ENCODE peak calls at places on chromosome 20, in four cellular contexts. N is IMR-90, E is H1, C is K562. Q is an unnamed sample.
A peak's percentile ranks its signal among the peaks of the same experiment; 100 is the strongest.

GRCh38 chr20:17024513-17025105 is 202.2 kb upstream of the PCSK2 start:
- DNase-seq in C (no peak), E (peak; percentile 47), N (peak; percentile 79), Q (no peak)

GRCh38 chr20:38168791-38169589 is 3.9 kb upstream of the TGM2 start:
- DNase-seq in E (no peak), C (no peak), N (no peak), Q (no peak)

GRCh38 chr20:17226410-17227198 is at the start of gene PCSK2:
- DNase-seq in E (peak; percentile 60), N (peak; percentile 57), C (peak; percentile 72), Q (no peak)

GRCh38 chr20:25738198-25738597 is 41.5 kb upstream of the ZNF337 start:
- DNase-seq in C (no peak), N (peak; percentile 36), E (no peak), Q (no peak)

GRCh38 chr20:34983995-34984735 is 28.5 kb downstream of the MYH7B start:
- DNase-seq in C (no peak), E (peak; percentile 86), N (no peak), Q (no peak)

GRCh38 chr20:25459111-25459830 is 51.8 kb downstream of the GINS1 start:
- DNase-seq in E (no peak), C (no peak), N (no peak), Q (no peak)

GRCh38 chr20:22619272-22619671 is 34.9 kb upstream of the FOXA2 start:
- DNase-seq in C (no peak), E (no peak), N (no peak), Q (no peak)

GRCh38 chr20:58495623-58496428 is 19.4 kb downstream of the APCDD1L start:
- DNase-seq in E (no peak), C (no peak), N (no peak), Q (no peak)

GRCh38 chr20:38156888-38157634 is 8.0 kb downstream of the TGM2 start:
- DNase-seq in N (peak; percentile 34), E (no peak), C (peak; percentile 39), Q (no peak)

GRCh38 chr20:3398681-3399252 is 8.7 kb downstream of the DNAAF9 start:
- DNase-seq in N (peak; percentile 86), E (no peak), C (no peak), Q (no peak)

GRCh38 chr20:54940471-54940870 is 465.1 kb downstream of the DOK5 start:
- DNase-seq in E (no peak), N (no peak), C (no peak), Q (no peak)

GRCh38 chr20:19021406-19022117 is 190.9 kb upstream of the SLC24A3 start:
- DNase-seq in N (no peak), C (no peak), E (no peak), Q (no peak)

GRCh38 chr20:62506087-62506486 is 30.3 kb upstream of the GATA5 start:
- DNase-seq in N (no peak), C (no peak), E (no peak), Q (no peak)

GRCh38 chr20:16929756-16930155 is 181.6 kb downstream of the OTOR start:
- DNase-seq in E (no peak), C (no peak), N (peak; percentile 59), Q (no peak)

GRCh38 chr20:22584922-22585785 is 782 bp upstream of the FOXA2 start:
- DNase-seq in E (no peak), N (no peak), C (peak; percentile 15), Q (no peak)

GRCh38 chr20:1895674-1896496 is 678 bp downstream of the SIRPA start:
- DNase-seq in C (no peak), E (no peak), N (no peak), Q (no peak)

GRCh38 chr20:61733891-61734732 is 331.6 kb downstream of the TAF4 start:
- DNase-seq in E (no peak), N (no peak), C (no peak), Q (no peak)

GRCh38 chr20:290081-290831 is at the start of gene C20orf96:
- DNase-seq in N (peak; percentile 92), C (peak; percentile 95), E (no peak), Q (peak; percentile 87)

GRCh38 chr20:50127587-50128519 is 14.9 kb upstream of the UBE2V1 start:
- DNase-seq in E (no peak), C (no peak), N (no peak), Q (no peak)

GRCh38 chr20:34579191-34579661 is 20.7 kb downstream of the MAP1LC3A start:
- DNase-seq in E (no peak), N (peak; percentile 82), C (no peak), Q (no peak)

GRCh38 chr20:22807045-22807444 is 222.7 kb upstream of the FOXA2 start:
- DNase-seq in N (no peak), E (no peak), C (no peak), Q (no peak)

GRCh38 chr20:46324960-46325703 is 16.8 kb upstream of the CDH22 start:
- DNase-seq in N (peak; percentile 7), C (peak; percentile 46), E (no peak), Q (no peak)

GRCh38 chr20:42857446-42857845 is 332.3 kb downstream of the PTPRT start:
- DNase-seq in C (no peak), N (no peak), E (no peak), Q (no peak)

GRCh38 chr20:1327241-1327653 is 1.7 kb downstream of the SDCBP2 start:
- DNase-seq in N (peak; percentile 79), E (no peak), C (no peak), Q (no peak)

GRCh38 chr20:49687595-49688567 is 25.8 kb downstream of the B4GALT5 start:
- DNase-seq in N (no peak), E (no peak), C (peak; percentile 31), Q (no peak)

GRCh38 chr20:19978511-19979210 is 38.5 kb upstream of the NAA20 start:
- DNase-seq in C (no peak), E (no peak), N (no peak), Q (no peak)

GRCh38 chr20:17021481-17021880 is 205.4 kb upstream of the PCSK2 start:
- DNase-seq in E (no peak), C (no peak), N (no peak), Q (no peak)

GRCh38 chr20:37524859-37525708 is 2.6 kb downstream of the BLCAP start:
- DNase-seq in C (no peak), E (no peak), N (peak; percentile 21), Q (no peak)

GRCh38 chr20:59939879-59940128 is 301 bp downstream of the PPP1R3D start:
- DNase-seq in C (peak; percentile 39), E (no peak), N (peak; percentile 4), Q (no peak)

GRCh38 chr20:461254-462198 is 807 bp downstream of the TBC1D20 start:
- DNase-seq in C (no peak), N (peak; percentile 42), E (no peak), Q (no peak)

GRCh38 chr20:62210496-62210855 is 9.6 kb downstream of the HRH3 start:
- DNase-seq in C (no peak), N (no peak), E (no peak), Q (no peak)

GRCh38 chr20:56420940-56421688 is 9.1 kb downstream of the CASS4 start:
- DNase-seq in N (no peak), E (no peak), C (no peak), Q (no peak)

GRCh38 chr20:56422824-56423189 is 10.7 kb downstream of the CASS4 start:
- DNase-seq in N (peak; percentile 33), C (peak; percentile 42), E (no peak), Q (no peak)

GRCh38 chr20:56420028-56420427 is 8.0 kb downstream of the CASS4 start:
- DNase-seq in E (no peak), C (no peak), N (no peak), Q (no peak)

GRCh38 chr20:56424931-56425330 is 12.9 kb downstream of the CASS4 start:
- DNase-seq in N (no peak), C (no peak), E (no peak), Q (no peak)

GRCh38 chr20:56422131-56422823 is 10.2 kb downstream of the CASS4 start:
- DNase-seq in N (peak; percentile 88), E (no peak), C (no peak), Q (no peak)
- TF ChIP-seq CHD1 in N (no peak), E (no peak), C (no peak), Q (no peak)

GRCh38 chr20:47851774-47852173 is 66.5 kb upstream of the SULF2 start:
- DNase-seq in C (no peak), N (no peak), E (no peak), Q (no peak)

GRCh38 chr20:47849596-47849995 is 64.3 kb upstream of the SULF2 start:
- DNase-seq in C (no peak), E (no peak), N (no peak), Q (no peak)

GRCh38 chr20:47843886-47844567 is 58.7 kb upstream of the SULF2 start:
- DNase-seq in N (no peak), C (no peak), E (no peak), Q (no peak)

DNA sequence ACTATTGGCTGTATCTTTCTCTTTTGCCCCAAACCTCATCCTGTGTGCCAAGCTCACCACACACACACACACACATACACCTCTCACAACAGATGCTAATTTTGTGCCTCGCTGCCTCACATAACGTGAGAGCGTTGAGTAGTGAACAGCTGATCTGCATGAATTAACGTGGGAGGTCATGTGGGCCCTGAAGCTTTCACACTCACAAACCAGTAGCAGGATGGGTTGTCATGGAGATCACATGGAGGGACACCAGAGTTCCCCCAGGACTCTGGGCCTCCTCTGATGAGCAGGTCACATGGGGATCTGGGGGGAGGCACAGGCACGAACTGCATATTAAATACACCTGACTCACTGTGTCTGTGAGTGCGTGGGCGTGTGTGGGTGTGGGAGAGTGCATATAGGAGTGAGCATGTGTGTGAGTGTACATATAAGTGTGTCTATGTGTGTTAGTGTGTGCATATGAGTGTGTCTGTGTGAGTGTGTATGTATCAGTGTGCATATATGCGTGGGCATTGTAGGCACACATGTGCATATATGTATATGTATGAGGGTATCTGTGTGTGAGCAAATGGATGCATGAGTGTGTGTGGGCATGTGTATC is 62.7 kb upstream of the SULF2 start:
- DNase-seq in N (no peak), C (no peak), E (no peak), Q (no peak)
- TF ChIP-seq CHD1 in N (no peak), C (no peak), E (no peak), Q (no peak)

GRCh38 chr20:52896348-52896747 is 75.8 kb upstream of the TSHZ2 start:
- DNase-seq in N (no peak), E (no peak), C (no peak), Q (no peak)

GRCh38 chr20:52893498-52893897 is 78.7 kb upstream of the TSHZ2 start:
- DNase-seq in C (no peak), N (no peak), E (no peak), Q (no peak)

GRCh38 chr20:52899221-52899620 is 72.9 kb upstream of the TSHZ2 start:
- DNase-seq in E (no peak), N (no peak), C (no peak), Q (no peak)

GRCh38 chr20:52892023-52892422 is 80.1 kb upstream of the TSHZ2 start:
- DNase-seq in N (no peak), C (no peak), E (no peak), Q (no peak)

GRCh38 chr20:52895662-52896061 is 76.5 kb upstream of the TSHZ2 start:
- DNase-seq in E (no peak), C (no peak), N (no peak), Q (no peak)
- TF ChIP-seq CHD1 in E (no peak), C (no peak), N (no peak), Q (no peak)

GRCh38 chr20:63700199-63701050 is 4.0 kb downstream of the TNFRSF6B start:
- DNase-seq in E (no peak), N (no peak), C (peak; percentile 27), Q (no peak)

GRCh38 chr20:63699466-63700198 is 3.2 kb downstream of the TNFRSF6B start:
- DNase-seq in N (no peak), E (no peak), C (peak; percentile 58), Q (no peak)

GRCh38 chr20:63701329-63702035 is 5.0 kb downstream of the TNFRSF6B start:
- DNase-seq in C (peak; percentile 21), E (no peak), N (no peak), Q (no peak)

GRCh38 chr20:63702036-63702665 is 5.6 kb downstream of the ARFRP1 start:
- DNase-seq in N (no peak), C (no peak), E (no peak), Q (no peak)

GRCh38 chr20:63701051-63701328 is 4.5 kb downstream of the TNFRSF6B start:
- DNase-seq in E (no peak), C (no peak), N (no peak), Q (no peak)
- TF ChIP-seq CHD1 in E (no peak), C (no peak), N (no peak), Q (no peak)